ENCODE peak calls at places on chromosomes 7 and 10, in ten cellular contexts. Z is coronary artery, G is PC-9, R is trophoblast cell, F is transverse colon, Y is iPS DF 6.9, S is colonic mucosa, I is fibroblast of the aortic adventitia, X is astrocyte of the spinal cord, W is fibroblast of villous mesenchyme. L is an unnamed sample.

GRCh38 chr10:113563306-113564088 is 10.6 kb downstream of the HABP2 start:
- DNase-seq in F (peak), S (peak), Y (peak), I (peak), R (peak), Z (peak), W (peak), X (peak), G (no peak), L (peak)

GRCh38 chr7:91089382-91089963 is 174.8 kb upstream of the FZD1 start:
- DNase-seq in S (no peak), I (peak), X (peak), W (peak), G (no peak), Z (no peak), R (peak), F (no peak), Y (no peak), L (no peak)

GRCh38 chr10:48887982-48888381 is 51.7 kb downstream of the LRRC18 start:
- DNase-seq in R (no peak), W (no peak), F (no peak), G (no peak), Z (no peak), X (no peak), S (no peak), I (no peak), Y (no peak), L (no peak)

GRCh38 chr7:77327932-77328628 is 88.1 kb downstream of the GSAP start:
- DNase-seq in S (no peak), W (no peak), Y (no peak), R (no peak), G (no peak), X (no peak), I (no peak), Z (no peak), F (no peak), L (no peak)

GRCh38 chr10:308572-309085 is 173.4 kb downstream of the ZMYND11 start:
- DNase-seq in S (peak), W (no peak), Z (no peak), R (peak), I (no peak), X (no peak), Y (no peak), F (peak), G (no peak), L (no peak)

GRCh38 chr7:98870071-98870651 is 347 bp upstream of the TMEM130 start:
- DNase-seq in X (no peak), S (peak), I (peak), Y (no peak), G (peak), F (peak), Z (peak), W (no peak), R (peak), L (no peak)

GRCh38 chr10:78527296-78527695 is 493.6 kb downstream of the RPS24 start:
- DNase-seq in G (no peak), F (no peak), Z (peak), I (no peak), Y (no peak), X (no peak), W (no peak), R (no peak), S (no peak), L (no peak)

GRCh38 chr7:146892151-146892550 is 775.5 kb downstream of the CNTNAP2 start:
- DNase-seq in S (no peak), I (no peak), Z (no peak), X (no peak), R (no peak), G (no peak), F (no peak), W (no peak), Y (no peak), L (no peak)

GRCh38 chr10:43126759-43127424 is 11.4 kb upstream of the CSGALNACT2 start:
- DNase-seq in G (no peak), X (no peak), F (peak), Z (peak), R (no peak), I (no peak), Y (no peak), S (peak), W (no peak), L (no peak)

GRCh38 chr10:4354382-4354812 is 471.6 kb upstream of the AKR1E2 start:
- DNase-seq in Y (no peak), W (peak), G (peak), Z (no peak), F (peak), S (peak), X (peak), R (peak), I (peak), L (peak)

GRCh38 chr7:14023342-14023741 is 33.9 kb upstream of the ETV1 start:
- DNase-seq in R (no peak), Y (no peak), S (no peak), G (no peak), F (no peak), Z (no peak), I (no peak), W (no peak), X (no peak), L (no peak)

GRCh38 chr7:2037301-2037804 is 195.4 kb downstream of the MAD1L1 start:
- DNase-seq in S (no peak), G (no peak), I (no peak), F (no peak), X (no peak), Z (peak), R (no peak), Y (no peak), W (peak), L (no peak)

GRCh38 chr10:17951868-17952371 is at the start of gene SLC39A12:
- DNase-seq in X (peak), R (no peak), G (no peak), W (peak), Y (no peak), F (no peak), I (peak), S (no peak), Z (no peak), L (peak)

GRCh38 chr10:34612938-34613337 is 202.2 kb downstream of the PARD3 start:
- DNase-seq in X (no peak), I (no peak), G (no peak), Z (no peak), F (no peak), S (no peak), R (no peak), Y (no peak), W (no peak), L (no peak)

GRCh38 chr7:103075337-103075918 is 488 bp downstream of the ARMC10 start:
- DNase-seq in Z (peak), F (peak), G (peak), R (peak), S (peak), I (peak), W (peak), Y (no peak), X (peak), L (no peak)

GRCh38 chr7:101885597-101885955 is 68.2 kb downstream of the CUX1 start:
- DNase-seq in R (no peak), Y (no peak), I (peak), X (no peak), F (no peak), S (no peak), G (no peak), W (no peak), Z (no peak), L (no peak)

GRCh38 chr7:112448891-112449290 is 1.4 kb upstream of the IFRD1 start:
- DNase-seq in F (no peak), X (no peak), Y (no peak), R (peak), S (peak), I (no peak), Z (no peak), G (peak), W (no peak), L (no peak)

GRCh38 chr7:43385856-43386255 is 197.1 kb upstream of the STK17A start:
- DNase-seq in W (no peak), I (peak), Y (no peak), S (no peak), R (no peak), X (no peak), G (no peak), Z (no peak), F (no peak), L (no peak)

GRCh38 chr10:112279482-112279881 is 3.7 kb upstream of the TECTB start:
- DNase-seq in S (no peak), Z (no peak), W (no peak), G (no peak), R (no peak), Y (no peak), X (no peak), F (no peak), I (no peak), L (no peak)

GRCh38 chr7:94041529-94041928 is 37.4 kb upstream of the BET1 start:
- DNase-seq in X (peak), Z (no peak), R (no peak), Y (no peak), F (no peak), I (peak), G (no peak), W (peak), S (no peak), L (no peak)

GRCh38 chr10:191703-192518 is 56.7 kb downstream of the ZMYND11 start:
- DNase-seq in Z (no peak), I (peak), F (no peak), Y (no peak), G (no peak), X (peak), R (peak), S (no peak), W (peak), L (peak)

GRCh38 chr10:110857265-110858158 is 14.2 kb upstream of the PDCD4 start:
- DNase-seq in W (peak), I (peak), G (peak), X (no peak), F (peak), Z (no peak), R (peak), S (peak), Y (no peak), L (no peak)

GRCh38 chr7:151849008-151849878 is 27.7 kb downstream of the PRKAG2 start:
- DNase-seq in Z (no peak), F (no peak), G (no peak), Y (no peak), S (no peak), X (no peak), W (no peak), R (no peak), I (no peak), L (no peak)

GRCh38 chr7:151849879-151850260 is 27.0 kb downstream of the PRKAG2 start:
- DNase-seq in G (no peak), F (no peak), Z (no peak), I (no peak), S (no peak), W (no peak), Y (no peak), X (no peak), R (no peak), L (no peak)

GRCh38 chr7:151851782-151852181 is 25.1 kb downstream of the PRKAG2 start:
- DNase-seq in G (no peak), Z (no peak), S (peak), I (no peak), F (no peak), W (no peak), Y (no peak), R (peak), X (no peak), L (no peak)

GRCh38 chr7:151851160-151851751 is 25.7 kb downstream of the PRKAG2 start:
- DNase-seq in X (no peak), I (peak), W (no peak), R (peak), F (no peak), G (peak), Z (no peak), Y (no peak), S (no peak), L (no peak)

DNA sequence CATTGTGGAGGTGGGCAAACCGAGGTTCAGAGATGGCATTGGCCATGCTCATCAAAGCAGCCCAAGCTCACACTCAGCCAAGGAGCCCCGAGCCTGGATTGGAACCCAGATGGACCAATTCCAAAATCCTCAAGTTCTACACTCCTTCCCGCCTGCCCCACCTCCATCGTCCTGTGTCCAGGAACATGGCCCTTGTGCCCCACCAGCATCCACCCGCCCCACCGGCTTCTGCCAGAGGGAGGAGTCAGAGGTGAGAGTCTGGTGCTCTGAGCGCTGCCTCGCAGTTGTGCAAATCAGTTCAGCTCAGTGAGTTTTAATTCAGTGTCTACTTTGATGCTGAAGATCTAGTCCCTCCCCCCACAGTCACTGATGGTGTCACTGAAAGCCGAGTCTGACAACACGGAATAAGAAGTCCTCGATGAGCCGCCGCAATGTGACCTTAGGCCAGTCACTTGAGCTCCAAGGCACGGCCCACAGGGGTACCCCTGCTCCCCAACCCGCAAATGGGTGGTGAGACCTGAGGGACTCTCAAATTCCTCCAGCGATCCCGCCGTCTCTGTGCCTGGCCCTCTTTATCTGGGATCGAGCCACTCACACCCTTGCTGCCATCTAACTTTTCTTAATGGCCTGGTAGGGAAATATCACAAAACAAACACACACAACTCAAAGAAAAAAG is 26.3 kb downstream of the PRKAG2 start:
- DNase-seq in W (no peak), Z (no peak), Y (no peak), G (no peak), S (no peak), F (no peak), X (no peak), I (no peak), R (peak), L (no peak)
- H3K4me3 ChIP-seq in W (no peak), Z (no peak), Y (no peak), G (no peak), S (no peak), F (no peak), X (no peak), I (no peak), R (no peak), L (no peak)

DNA sequence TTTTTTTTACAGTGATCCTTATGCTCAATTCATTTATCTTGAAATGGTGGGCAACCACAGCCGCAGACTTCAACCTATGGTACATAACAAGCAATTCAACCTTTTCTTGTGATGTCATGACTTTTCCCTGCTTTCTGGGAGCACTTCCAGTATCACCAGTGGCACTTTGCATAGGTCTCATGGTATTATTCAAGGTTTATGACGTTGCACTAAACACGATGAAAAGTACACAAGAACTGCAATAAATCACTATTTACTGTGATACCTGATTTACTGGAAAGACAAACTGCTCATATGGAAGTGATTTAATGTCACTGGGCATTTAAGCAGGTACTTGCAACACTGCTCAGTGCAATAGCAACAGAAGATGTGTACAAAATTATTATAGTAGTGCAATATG is 251.7 kb upstream of the CXCL12 start:
- DNase-seq in F (no peak), R (no peak), Z (no peak), S (no peak), G (no peak), X (no peak), Y (no peak), W (no peak), I (no peak), L (no peak)
- H3K4me3 ChIP-seq in F (no peak), R (no peak), Z (no peak), S (no peak), G (no peak), X (no peak), Y (no peak), W (no peak), I (no peak), L (no peak)

DNA sequence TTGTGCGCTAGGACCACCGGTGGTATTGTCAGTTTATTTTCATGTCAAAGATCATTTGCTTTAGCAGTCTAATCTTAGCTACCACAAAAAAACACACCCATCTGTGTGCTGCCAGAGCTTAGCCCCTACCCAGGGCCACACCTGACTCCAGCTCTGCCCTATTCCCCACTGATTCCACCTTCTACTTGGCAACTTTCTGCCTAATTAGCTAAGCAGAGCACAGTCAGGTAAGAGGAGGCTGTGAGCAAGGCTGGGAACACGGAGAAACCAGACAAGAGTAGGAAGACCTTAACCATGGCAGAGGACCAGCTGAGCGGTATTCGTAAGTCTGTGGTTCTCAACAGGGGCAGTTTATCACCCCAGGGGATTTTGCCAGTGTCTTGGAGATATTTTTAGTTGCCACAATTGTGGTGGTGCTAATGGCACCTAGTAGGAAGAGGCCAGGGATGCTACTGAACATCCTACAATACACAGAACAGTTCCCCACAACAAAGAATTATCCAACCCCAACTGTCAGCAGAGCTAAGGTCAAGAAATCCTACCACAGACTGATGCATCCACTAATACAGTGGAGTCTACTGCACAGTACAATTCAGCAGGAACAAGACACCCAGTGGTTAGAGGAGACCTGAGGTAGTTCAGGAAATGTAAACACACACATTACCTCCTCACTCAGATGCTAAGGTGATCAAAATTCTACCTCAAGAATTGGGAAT is 91.6 kb downstream of the ZFAND4 start:
- DNase-seq in I (no peak), Z (no peak), W (no peak), Y (no peak), R (no peak), F (peak), S (peak), X (no peak), G (no peak), L (no peak)
- H3K4me3 ChIP-seq in I (no peak), Z (peak), W (no peak), Y (no peak), R (no peak), F (peak), S (peak), X (no peak), G (no peak), L (no peak)

DNA sequence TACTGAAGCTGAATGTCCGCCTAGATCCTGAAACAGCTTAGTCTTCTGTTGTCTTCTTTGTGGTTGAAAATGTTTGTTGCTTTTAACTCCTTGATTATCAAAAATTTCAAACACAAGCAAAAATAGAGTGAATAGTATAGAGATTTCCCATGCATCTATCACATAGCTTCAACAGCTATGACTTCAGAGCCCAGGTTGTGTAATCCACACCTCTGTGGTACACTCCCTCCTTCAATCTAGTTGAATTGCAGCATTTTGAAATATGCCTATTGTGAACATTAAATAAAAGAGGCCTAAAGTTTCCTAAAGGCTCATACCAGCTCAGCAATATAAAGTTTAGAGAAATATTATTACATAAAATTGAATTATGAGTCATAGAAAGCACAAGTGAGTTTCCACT is 204.7 kb upstream of the HDAC9 start:
- DNase-seq in S (no peak), F (no peak), W (no peak), X (no peak), R (no peak), G (no peak), I (no peak), Y (no peak), Z (no peak), L (no peak)
- H3K4me3 ChIP-seq in S (no peak), F (no peak), W (no peak), X (no peak), R (no peak), G (no peak), I (no peak), Y (no peak), Z (peak), L (no peak)

DNA sequence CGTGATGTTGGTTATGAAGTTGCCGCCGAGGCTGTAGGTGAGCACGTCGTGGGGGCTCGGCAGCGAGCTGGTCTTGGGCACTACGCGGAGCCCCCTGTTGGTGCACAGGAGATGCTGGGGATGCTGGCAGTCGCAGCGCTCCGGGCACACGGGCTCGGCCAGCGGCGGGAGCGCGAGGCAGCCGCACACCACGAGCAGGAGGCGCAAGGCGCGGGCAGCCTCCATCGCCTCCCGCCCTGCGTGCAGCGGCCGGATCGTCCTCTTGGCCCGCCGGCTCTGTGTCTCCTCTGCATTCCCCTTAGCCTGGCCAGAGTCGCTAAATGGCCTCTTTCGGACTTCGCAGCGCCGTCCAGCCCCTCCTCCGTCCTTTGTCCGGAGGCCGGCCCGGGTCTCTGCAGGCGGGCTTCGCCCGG is 302 bp downstream of the TRIL start:
- DNase-seq in G (no peak), W (no peak), S (peak), F (no peak), Z (no peak), I (no peak), X (peak), R (peak), Y (no peak), L (no peak)
- H3K4me3 ChIP-seq in G (no peak), W (peak), S (peak), F (peak), Z (peak), I (peak), X (peak), R (peak), Y (peak), L (peak)